ENCODE peak calls at places on chromosomes 13 and 19, in nine cellular contexts. One of them, this sample, is unnamed.

GRCh38 chr13:111493468-111493867 is 173.0 kb downstream of the TEX29 start:
- DNase-seq in right cardiac atrium: no peak
- DNase-seq in effector memory CD4-positive, alpha-beta T cell: no peak
- DNase-seq in endodermal cell: no peak
- DNase-seq in PC-3: no peak
- DNase-seq in substantia nigra: no peak
- DNase-seq in ovary: no peak
- DNase-seq in heart right ventricle: no peak
- DNase-seq in Peyer's patch: peak
- DNase-seq in this sample: no peak

GRCh38 chr19:35030257-35031071 is at the start of gene SCN1B:
- DNase-seq in substantia nigra: no peak
- DNase-seq in ovary: peak
- DNase-seq in endodermal cell: peak
- DNase-seq in effector memory CD4-positive, alpha-beta T cell: peak
- DNase-seq in Peyer's patch: peak
- DNase-seq in right cardiac atrium: peak
- DNase-seq in heart right ventricle: peak
- DNase-seq in PC-3: peak
- DNase-seq in this sample: peak

GRCh38 chr13:112761701-112762689 is 72.2 kb downstream of the ATP11A start:
- DNase-seq in ovary: no peak
- DNase-seq in right cardiac atrium: peak
- DNase-seq in Peyer's patch: no peak
- DNase-seq in PC-3: no peak
- DNase-seq in endodermal cell: no peak
- DNase-seq in heart right ventricle: no peak
- DNase-seq in effector memory CD4-positive, alpha-beta T cell: no peak
- DNase-seq in substantia nigra: no peak
- DNase-seq in this sample: peak

GRCh38 chr13:30377312-30377685 is 45.0 kb upstream of the UBE2L5 start:
- DNase-seq in ovary: no peak
- DNase-seq in heart right ventricle: no peak
- DNase-seq in PC-3: peak
- DNase-seq in endodermal cell: no peak
- DNase-seq in Peyer's patch: no peak
- DNase-seq in effector memory CD4-positive, alpha-beta T cell: no peak
- DNase-seq in right cardiac atrium: no peak
- DNase-seq in substantia nigra: no peak
- DNase-seq in this sample: no peak

GRCh38 chr19:4694211-4694987 is 24.3 kb upstream of the MYDGF start:
- DNase-seq in ovary: no peak
- DNase-seq in heart right ventricle: no peak
- DNase-seq in effector memory CD4-positive, alpha-beta T cell: no peak
- DNase-seq in right cardiac atrium: peak
- DNase-seq in endodermal cell: no peak
- DNase-seq in substantia nigra: peak
- DNase-seq in PC-3: peak
- DNase-seq in Peyer's patch: peak
- DNase-seq in this sample: no peak

GRCh38 chr13:75704194-75704941 is 68.2 kb downstream of the LMO7 start:
- DNase-seq in effector memory CD4-positive, alpha-beta T cell: no peak
- DNase-seq in endodermal cell: no peak
- DNase-seq in ovary: no peak
- DNase-seq in heart right ventricle: no peak
- DNase-seq in right cardiac atrium: no peak
- DNase-seq in substantia nigra: no peak
- DNase-seq in PC-3: peak
- DNase-seq in Peyer's patch: no peak
- DNase-seq in this sample: no peak

GRCh38 chr19:18562086-18562485 is 4.4 kb downstream of the KXD1 start:
- DNase-seq in Peyer's patch: no peak
- DNase-seq in substantia nigra: no peak
- DNase-seq in PC-3: no peak
- DNase-seq in right cardiac atrium: peak
- DNase-seq in endodermal cell: no peak
- DNase-seq in heart right ventricle: peak
- DNase-seq in ovary: no peak
- DNase-seq in effector memory CD4-positive, alpha-beta T cell: no peak
- DNase-seq in this sample: peak

GRCh38 chr13:59680429-59681024 is 483.2 kb downstream of the DIAPH3 start:
- DNase-seq in right cardiac atrium: no peak
- DNase-seq in endodermal cell: no peak
- DNase-seq in PC-3: peak
- DNase-seq in heart right ventricle: no peak
- DNase-seq in effector memory CD4-positive, alpha-beta T cell: no peak
- DNase-seq in Peyer's patch: no peak
- DNase-seq in substantia nigra: no peak
- DNase-seq in ovary: no peak
- DNase-seq in this sample: no peak

GRCh38 chr19:56301886-56302620 is 12.6 kb downstream of the ZSCAN5A start:
- DNase-seq in PC-3: no peak
- DNase-seq in substantia nigra: no peak
- DNase-seq in heart right ventricle: no peak
- DNase-seq in effector memory CD4-positive, alpha-beta T cell: no peak
- DNase-seq in right cardiac atrium: no peak
- DNase-seq in ovary: no peak
- DNase-seq in endodermal cell: no peak
- DNase-seq in Peyer's patch: no peak
- DNase-seq in this sample: no peak

GRCh38 chr13:60922526-60923231 is 493.0 kb downstream of the PCDH20 start:
- DNase-seq in effector memory CD4-positive, alpha-beta T cell: no peak
- DNase-seq in Peyer's patch: no peak
- DNase-seq in endodermal cell: no peak
- DNase-seq in heart right ventricle: no peak
- DNase-seq in ovary: no peak
- DNase-seq in right cardiac atrium: no peak
- DNase-seq in substantia nigra: no peak
- DNase-seq in PC-3: no peak
- DNase-seq in this sample: no peak
- H3K27ac ChIP-seq in effector memory CD4-positive, alpha-beta T cell: no peak
- H3K27ac ChIP-seq in Peyer's patch: no peak
- H3K27ac ChIP-seq in endodermal cell: no peak
- H3K27ac ChIP-seq in heart right ventricle: no peak
- H3K27ac ChIP-seq in ovary: no peak
- H3K27ac ChIP-seq in right cardiac atrium: no peak
- H3K27ac ChIP-seq in substantia nigra: no peak
- H3K27ac ChIP-seq in PC-3: no peak
- H3K27ac ChIP-seq in this sample: no peak

GRCh38 chr19:45245826-45246225 is 619 bp upstream of the EXOC3L2 start:
- DNase-seq in right cardiac atrium: no peak
- DNase-seq in Peyer's patch: no peak
- DNase-seq in heart right ventricle: no peak
- DNase-seq in effector memory CD4-positive, alpha-beta T cell: no peak
- DNase-seq in ovary: no peak
- DNase-seq in endodermal cell: no peak
- DNase-seq in PC-3: no peak
- DNase-seq in substantia nigra: no peak
- DNase-seq in this sample: no peak

GRCh38 chr19:45247136-45247535 is 1.9 kb upstream of the EXOC3L2 start:
- DNase-seq in endodermal cell: no peak
- DNase-seq in effector memory CD4-positive, alpha-beta T cell: no peak
- DNase-seq in right cardiac atrium: no peak
- DNase-seq in substantia nigra: no peak
- DNase-seq in ovary: no peak
- DNase-seq in PC-3: no peak
- DNase-seq in heart right ventricle: no peak
- DNase-seq in Peyer's patch: no peak
- DNase-seq in this sample: no peak

GRCh38 chr19:45245334-45245787 is at the start of gene EXOC3L2:
- DNase-seq in right cardiac atrium: peak
- DNase-seq in substantia nigra: no peak
- DNase-seq in ovary: no peak
- DNase-seq in endodermal cell: no peak
- DNase-seq in PC-3: no peak
- DNase-seq in heart right ventricle: peak
- DNase-seq in Peyer's patch: no peak
- DNase-seq in effector memory CD4-positive, alpha-beta T cell: no peak
- DNase-seq in this sample: no peak

GRCh38 chr19:45243144-45243732 is 2.0 kb downstream of the EXOC3L2 start:
- DNase-seq in effector memory CD4-positive, alpha-beta T cell: no peak
- DNase-seq in heart right ventricle: no peak
- DNase-seq in PC-3: no peak
- DNase-seq in endodermal cell: no peak
- DNase-seq in right cardiac atrium: no peak
- DNase-seq in substantia nigra: no peak
- DNase-seq in Peyer's patch: no peak
- DNase-seq in ovary: no peak
- DNase-seq in this sample: no peak

GRCh38 chr19:45244133-45244532 is 1.1 kb downstream of the EXOC3L2 start:
- DNase-seq in substantia nigra: no peak
- DNase-seq in heart right ventricle: no peak
- DNase-seq in effector memory CD4-positive, alpha-beta T cell: no peak
- DNase-seq in PC-3: no peak
- DNase-seq in right cardiac atrium: no peak
- DNase-seq in endodermal cell: no peak
- DNase-seq in ovary: no peak
- DNase-seq in Peyer's patch: no peak
- DNase-seq in this sample: no peak
- H3K27ac ChIP-seq in substantia nigra: no peak
- H3K27ac ChIP-seq in heart right ventricle: no peak
- H3K27ac ChIP-seq in effector memory CD4-positive, alpha-beta T cell: no peak
- H3K27ac ChIP-seq in PC-3: no peak
- H3K27ac ChIP-seq in right cardiac atrium: no peak
- H3K27ac ChIP-seq in endodermal cell: no peak
- H3K27ac ChIP-seq in ovary: no peak
- H3K27ac ChIP-seq in Peyer's patch: no peak
- H3K27ac ChIP-seq in this sample: no peak

GRCh38 chr19:16518061-16518460 is 21.9 kb downstream of the C19orf44 start:
- DNase-seq in right cardiac atrium: no peak
- DNase-seq in ovary: no peak
- DNase-seq in PC-3: no peak
- DNase-seq in effector memory CD4-positive, alpha-beta T cell: no peak
- DNase-seq in endodermal cell: no peak
- DNase-seq in substantia nigra: no peak
- DNase-seq in Peyer's patch: no peak
- DNase-seq in heart right ventricle: no peak
- DNase-seq in this sample: no peak

GRCh38 chr19:16516923-16517610 is 20.9 kb downstream of the C19orf44 start:
- DNase-seq in right cardiac atrium: no peak
- DNase-seq in PC-3: no peak
- DNase-seq in heart right ventricle: no peak
- DNase-seq in Peyer's patch: no peak
- DNase-seq in substantia nigra: no peak
- DNase-seq in effector memory CD4-positive, alpha-beta T cell: no peak
- DNase-seq in ovary: no peak
- DNase-seq in endodermal cell: no peak
- DNase-seq in this sample: no peak

GRCh38 chr19:16514383-16515019 is 18.3 kb downstream of the C19orf44 start:
- DNase-seq in right cardiac atrium: no peak
- DNase-seq in Peyer's patch: no peak
- DNase-seq in ovary: no peak
- DNase-seq in PC-3: no peak
- DNase-seq in effector memory CD4-positive, alpha-beta T cell: no peak
- DNase-seq in heart right ventricle: no peak
- DNase-seq in endodermal cell: peak
- DNase-seq in substantia nigra: no peak
- DNase-seq in this sample: no peak

GRCh38 chr19:16518483-16519229 is 22.5 kb downstream of the C19orf44 start:
- DNase-seq in Peyer's patch: no peak
- DNase-seq in heart right ventricle: no peak
- DNase-seq in ovary: no peak
- DNase-seq in effector memory CD4-positive, alpha-beta T cell: no peak
- DNase-seq in PC-3: no peak
- DNase-seq in substantia nigra: no peak
- DNase-seq in endodermal cell: peak
- DNase-seq in right cardiac atrium: no peak
- DNase-seq in this sample: no peak

DNA sequence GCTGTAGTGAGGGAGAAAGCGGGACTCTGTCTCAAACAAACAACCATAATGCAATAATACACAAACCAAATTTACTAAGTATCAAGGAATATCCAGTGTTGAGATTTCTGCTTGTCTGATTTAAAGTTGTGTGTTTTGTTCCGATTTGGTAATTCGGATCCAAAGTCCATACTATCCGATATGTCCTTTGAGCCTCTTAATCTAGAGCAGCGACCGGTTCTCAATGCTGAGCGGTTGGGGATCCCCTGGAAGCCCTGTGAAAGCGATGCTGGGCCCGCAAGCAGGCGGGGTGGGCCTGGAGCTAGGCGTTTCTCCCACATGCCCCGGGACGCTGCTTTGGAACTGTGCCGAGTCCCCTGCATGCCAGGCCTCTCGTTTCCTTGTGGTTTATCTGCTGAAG is 20.2 kb downstream of the C19orf44 start:
- DNase-seq in endodermal cell: no peak
- DNase-seq in Peyer's patch: no peak
- DNase-seq in heart right ventricle: no peak
- DNase-seq in substantia nigra: no peak
- DNase-seq in right cardiac atrium: no peak
- DNase-seq in effector memory CD4-positive, alpha-beta T cell: no peak
- DNase-seq in ovary: no peak
- DNase-seq in PC-3: no peak
- DNase-seq in this sample: no peak
- H3K27ac ChIP-seq in endodermal cell: no peak
- H3K27ac ChIP-seq in Peyer's patch: no peak
- H3K27ac ChIP-seq in heart right ventricle: no peak
- H3K27ac ChIP-seq in substantia nigra: no peak
- H3K27ac ChIP-seq in right cardiac atrium: no peak
- H3K27ac ChIP-seq in effector memory CD4-positive, alpha-beta T cell: no peak
- H3K27ac ChIP-seq in ovary: no peak
- H3K27ac ChIP-seq in PC-3: no peak
- H3K27ac ChIP-seq in this sample: no peak

GRCh38 chr19:47644743-47645499 is 36.0 kb downstream of the BICRA start:
- DNase-seq in Peyer's patch: no peak
- DNase-seq in right cardiac atrium: peak
- DNase-seq in heart right ventricle: no peak
- DNase-seq in substantia nigra: no peak
- DNase-seq in endodermal cell: no peak
- DNase-seq in PC-3: no peak
- DNase-seq in ovary: no peak
- DNase-seq in effector memory CD4-positive, alpha-beta T cell: no peak
- DNase-seq in this sample: no peak
- H3K27ac ChIP-seq in Peyer's patch: peak
- H3K27ac ChIP-seq in right cardiac atrium: no peak
- H3K27ac ChIP-seq in heart right ventricle: no peak
- H3K27ac ChIP-seq in substantia nigra: peak
- H3K27ac ChIP-seq in endodermal cell: peak
- H3K27ac ChIP-seq in PC-3: no peak
- H3K27ac ChIP-seq in ovary: no peak
- H3K27ac ChIP-seq in effector memory CD4-positive, alpha-beta T cell: no peak
- H3K27ac ChIP-seq in this sample: no peak

DNA sequence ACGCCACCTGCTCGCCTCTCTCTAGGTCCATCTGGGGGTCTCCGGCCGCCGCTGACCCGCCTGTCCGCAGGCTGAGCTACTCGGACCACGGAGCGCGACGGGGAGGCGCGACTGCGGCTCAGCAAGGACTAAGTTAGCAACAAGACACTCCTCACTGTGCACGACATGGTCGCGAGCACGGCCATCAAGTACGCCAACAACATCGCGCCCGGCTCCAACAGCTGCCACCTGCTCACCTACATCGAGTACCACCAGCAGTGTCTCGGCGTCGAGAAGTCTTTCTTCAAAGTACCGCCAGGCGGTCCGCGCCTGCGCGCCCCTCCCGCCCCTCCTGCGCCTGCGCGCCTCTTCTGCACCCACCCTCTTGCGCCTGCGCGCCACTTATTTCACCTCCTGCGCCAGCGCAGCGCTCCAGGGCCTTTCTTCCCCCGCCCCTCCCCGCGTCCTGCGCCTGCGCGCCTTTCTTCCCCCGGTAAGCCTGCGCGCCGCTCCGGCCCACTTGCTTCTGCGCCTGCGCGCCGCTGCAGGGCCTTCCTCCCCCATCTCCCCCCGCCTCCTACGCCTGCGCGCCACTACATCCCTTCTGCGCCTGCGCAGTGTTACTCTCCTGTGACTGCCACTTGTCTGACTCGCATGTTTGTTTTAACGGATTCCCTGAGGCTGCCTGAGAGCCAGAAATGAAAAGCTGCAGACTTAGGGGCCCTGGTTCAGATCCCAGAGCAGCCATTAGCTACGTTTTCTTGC is 63.9 kb downstream of the ACSBG2 start:
- DNase-seq in Peyer's patch: peak
- DNase-seq in substantia nigra: peak
- DNase-seq in ovary: peak
- DNase-seq in heart right ventricle: peak
- DNase-seq in endodermal cell: peak
- DNase-seq in PC-3: peak
- DNase-seq in effector memory CD4-positive, alpha-beta T cell: peak
- DNase-seq in right cardiac atrium: peak
- DNase-seq in this sample: peak
- H3K27ac ChIP-seq in Peyer's patch: peak
- H3K27ac ChIP-seq in substantia nigra: peak
- H3K27ac ChIP-seq in ovary: no peak
- H3K27ac ChIP-seq in heart right ventricle: peak
- H3K27ac ChIP-seq in endodermal cell: peak
- H3K27ac ChIP-seq in PC-3: no peak
- H3K27ac ChIP-seq in effector memory CD4-positive, alpha-beta T cell: peak
- H3K27ac ChIP-seq in right cardiac atrium: no peak
- H3K27ac ChIP-seq in this sample: no peak

This sample was measured in aorta.